ENCODE peak calls at places on chromosomes 7 and 10, in five cellular contexts. Y, H, N, X and M are unnamed samples.

GRCh38 chr10:30606313-30606712 is 23.2 kb downstream of the LYZL2 start:
- DNase-seq in Y (no peak), H (no peak), N (no peak), X (no peak), M (no peak)

GRCh38 chr10:27664464-27664863 is 81.2 kb downstream of the MKX start:
- DNase-seq in Y (no peak), H (no peak), N (no peak), X (no peak), M (no peak)

GRCh38 chr7:74655324-74655723 is 2.2 kb upstream of the GTF2I start:
- DNase-seq in Y (no peak), H (no peak), N (no peak), X (no peak), M (no peak)

GRCh38 chr10:118873738-118874105 is 119.0 kb upstream of the CACUL1 start:
- DNase-seq in Y (no peak), H (no peak), N (no peak), X (no peak), M (no peak)

GRCh38 chr10:48254745-48255144 is 19.8 kb downstream of the FRMPD2 start:
- DNase-seq in Y (no peak), H (no peak), N (no peak), X (no peak), M (no peak)

GRCh38 chr10:67912330-67912946 is 28.0 kb downstream of the SIRT1 start:
- DNase-seq in Y (no peak), H (no peak), N (no peak), X (no peak), M (no peak)

GRCh38 chr7:50671397-50671796 is 106.2 kb upstream of the DDC start:
- DNase-seq in Y (no peak), H (no peak), N (no peak), X (no peak), M (no peak)

GRCh38 chr10:12513775-12514663 is 164.7 kb downstream of the CAMK1D start:
- DNase-seq in Y (no peak), H (no peak), N (no peak), X (no peak), M (no peak)

GRCh38 chr7:107920048-107920772 is 29.2 kb downstream of the DLD start:
- DNase-seq in Y (no peak), H (no peak), N (no peak), X (no peak), M (no peak)

GRCh38 chr7:36937754-36938551 is 213.7 kb upstream of the AOAH start:
- DNase-seq in Y (no peak), H (no peak), N (no peak), X (no peak), M (no peak)

GRCh38 chr7:36942558-36943354 is 218.5 kb upstream of the AOAH start:
- DNase-seq in Y (no peak), H (no peak), N (no peak), X (no peak), M (no peak)

GRCh38 chr7:36942062-36942461 is 217.8 kb upstream of the AOAH start:
- DNase-seq in Y (no peak), H (no peak), N (no peak), X (no peak), M (no peak)

GRCh38 chr7:36941359-36941758 is 217.1 kb upstream of the AOAH start:
- DNase-seq in Y (no peak), H (no peak), N (no peak), X (no peak), M (no peak)

DNA sequence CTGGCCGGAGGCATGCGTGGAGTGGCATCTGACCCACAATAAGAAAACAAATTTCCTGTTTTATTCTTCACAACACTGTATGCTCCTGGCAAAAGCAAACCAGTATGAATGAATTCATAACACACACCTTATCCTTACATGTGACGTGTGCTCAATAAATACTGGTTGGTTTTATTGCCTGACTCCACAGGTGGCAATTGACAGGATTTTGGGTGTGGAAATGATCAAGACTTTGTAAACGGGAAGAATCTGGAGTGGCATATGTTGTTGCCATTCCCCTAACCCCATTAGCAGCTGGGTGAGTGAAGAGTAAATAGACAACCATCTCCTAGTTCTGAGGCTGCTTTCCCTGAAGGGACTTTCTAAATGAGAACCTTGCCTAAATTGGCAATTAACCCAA is 215.5 kb upstream of the AOAH start:
- DNase-seq in Y (no peak), H (no peak), N (no peak), X (no peak), M (no peak)
- H3K9me3 ChIP-seq in Y (peaks cover 43% of the 10 kb centered on the region), H (peaks cover 62% of the 10 kb centered on the region), N (peaks cover 4% of the 10 kb centered on the region), X (peaks cover 53% of the 10 kb centered on the region), M (peaks cover 54% of the 10 kb centered on the region)

GRCh38 chr7:14698239-14698638 is 204.3 kb downstream of the DGKB start:
- DNase-seq in Y (no peak), H (no peak), N (no peak), X (no peak), M (no peak)

GRCh38 chr7:14691597-14692203 is 210.9 kb downstream of the DGKB start:
- DNase-seq in Y (peak; percentile 40), H (peak; percentile 31), N (peak; percentile 38), X (peak; percentile 39), M (no peak)

GRCh38 chr7:14697684-14698083 is 204.9 kb downstream of the DGKB start:
- DNase-seq in Y (no peak), H (no peak), N (no peak), X (no peak), M (no peak)
- H3K9me3 ChIP-seq in Y (no peaks in the 10 kb centered on the region), H (no peaks in the 10 kb centered on the region), N (no peaks in the 10 kb centered on the region), X (no peaks in the 10 kb centered on the region), M (no peaks in the 10 kb centered on the region)

GRCh38 chr7:146772581-146772980 is 656.0 kb downstream of the CNTNAP2 start:
- DNase-seq in Y (no peak), H (no peak), N (no peak), X (no peak), M (no peak)
- H3K9me3 ChIP-seq in Y (no peaks in the 10 kb centered on the region), H (no peaks in the 10 kb centered on the region), N (no peaks in the 10 kb centered on the region), X (no peaks in the 10 kb centered on the region), M (no peaks in the 10 kb centered on the region)

GRCh38 chr10:7111089-7111488 is 299.7 kb downstream of the SFMBT2 start:
- DNase-seq in Y (no peak), H (no peak), N (no peak), X (no peak), M (no peak)

GRCh38 chr10:7102557-7103349 is 308.1 kb downstream of the SFMBT2 start:
- DNase-seq in Y (no peak), H (no peak), N (no peak), X (no peak), M (no peak)

GRCh38 chr10:7108141-7108540 is 302.7 kb downstream of the SFMBT2 start:
- DNase-seq in Y (no peak), H (no peak), N (no peak), X (no peak), M (no peak)

GRCh38 chr10:7111574-7111973 is 299.3 kb downstream of the SFMBT2 start:
- DNase-seq in Y (no peak), H (no peak), N (no peak), X (no peak), M (no peak)

DNA sequence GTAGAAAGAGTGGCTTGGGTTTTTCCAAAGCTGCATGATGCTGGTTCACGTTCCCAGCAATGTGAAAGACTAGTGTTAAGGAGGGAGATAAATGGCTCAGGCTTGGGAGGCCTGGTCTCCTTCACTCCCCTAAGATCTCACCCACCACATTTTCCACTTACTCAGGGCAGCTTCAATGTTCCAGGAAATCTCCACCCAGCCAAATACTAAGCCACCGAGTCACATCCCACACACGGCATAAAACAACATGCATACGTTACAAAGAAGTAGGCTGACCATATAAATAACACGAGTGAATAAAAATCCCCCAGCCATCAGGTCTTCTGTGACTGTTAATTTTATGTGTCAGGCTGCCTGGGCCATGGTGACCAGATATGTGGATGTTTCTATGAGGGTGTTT is 303.5 kb downstream of the SFMBT2 start:
- DNase-seq in Y (no peak), H (no peak), N (no peak), X (no peak), M (no peak)
- H3K9me3 ChIP-seq in Y (no peaks in the 10 kb centered on the region), H (no peaks in the 10 kb centered on the region), N (no peaks in the 10 kb centered on the region), X (no peaks in the 10 kb centered on the region), M (no peaks in the 10 kb centered on the region)

GRCh38 chr10:1678084-1678483 is 59.2 kb downstream of the ADARB2 start:
- DNase-seq in Y (no peak), H (no peak), N (no peak), X (no peak), M (no peak)
- H3K9me3 ChIP-seq in Y (no peaks in the 10 kb centered on the region), H (no peaks in the 10 kb centered on the region), N (no peaks in the 10 kb centered on the region), X (no peaks in the 10 kb centered on the region), M (no peaks in the 10 kb centered on the region)

GRCh38 chr10:82176571-82176970 is 301.6 kb downstream of the NRG3 start:
- DNase-seq in Y (no peak), H (no peak), N (no peak), X (no peak), M (no peak)

DNA sequence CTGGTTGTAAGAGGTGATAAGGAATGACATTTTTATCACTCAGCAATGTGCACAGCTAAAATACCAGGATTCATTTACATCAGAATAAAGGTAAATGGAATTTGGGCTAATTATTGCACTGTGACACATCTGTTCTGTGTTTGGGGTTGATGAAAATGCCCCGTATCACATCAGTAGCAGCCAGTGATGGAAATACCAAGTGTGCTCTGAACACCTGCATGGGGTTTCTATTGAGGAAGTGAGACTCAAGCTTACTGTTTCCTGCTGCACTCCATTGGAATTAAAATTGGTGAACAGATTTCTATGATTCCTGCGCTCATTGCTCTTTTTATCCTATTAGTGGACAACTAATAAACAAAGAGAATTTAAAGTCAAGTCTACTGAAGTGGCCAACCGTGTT is 296.9 kb downstream of the NRG3 start:
- DNase-seq in Y (no peak), H (no peak), N (no peak), X (no peak), M (no peak)
- H3K9me3 ChIP-seq in Y (no peaks in the 10 kb centered on the region), H (no peaks in the 10 kb centered on the region), N (no peaks in the 10 kb centered on the region), X (no peaks in the 10 kb centered on the region), M (no peaks in the 10 kb centered on the region)

DNA sequence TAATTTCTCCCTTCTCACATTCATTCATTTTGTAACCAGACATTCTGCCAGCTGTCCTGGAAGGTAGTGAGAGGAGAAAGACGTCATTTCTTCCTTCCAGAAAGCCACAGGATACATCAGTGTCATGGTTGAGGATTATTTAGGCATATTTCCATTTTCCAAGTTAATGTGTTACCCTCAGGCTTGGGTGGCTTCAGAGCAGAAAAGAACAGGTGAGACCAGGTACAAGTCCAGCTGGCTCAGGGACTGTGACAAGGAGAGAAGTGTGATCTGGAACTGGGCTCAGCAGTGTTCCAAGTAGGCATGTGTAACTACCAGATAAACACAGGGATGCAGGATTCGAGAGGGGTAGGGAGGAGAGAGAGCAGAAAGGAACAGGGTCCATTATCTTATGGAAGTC is 386.9 kb downstream of the GALNT17 start:
- DNase-seq in Y (no peak), H (no peak), N (no peak), X (no peak), M (no peak)
- H3K9me3 ChIP-seq in Y (peaks cover 13% of the 10 kb centered on the region), H (no peaks in the 10 kb centered on the region), N (no peaks in the 10 kb centered on the region), X (no peaks in the 10 kb centered on the region), M (no peaks in the 10 kb centered on the region)

GRCh38 chr10:11081413-11081812 is 63.7 kb downstream of the CELF2 start:
- DNase-seq in Y (no peak), H (no peak), N (no peak), X (no peak), M (no peak)
- H3K9me3 ChIP-seq in Y (no peaks in the 10 kb centered on the region), H (no peaks in the 10 kb centered on the region), N (no peaks in the 10 kb centered on the region), X (no peaks in the 10 kb centered on the region), M (no peaks in the 10 kb centered on the region)

DNA sequence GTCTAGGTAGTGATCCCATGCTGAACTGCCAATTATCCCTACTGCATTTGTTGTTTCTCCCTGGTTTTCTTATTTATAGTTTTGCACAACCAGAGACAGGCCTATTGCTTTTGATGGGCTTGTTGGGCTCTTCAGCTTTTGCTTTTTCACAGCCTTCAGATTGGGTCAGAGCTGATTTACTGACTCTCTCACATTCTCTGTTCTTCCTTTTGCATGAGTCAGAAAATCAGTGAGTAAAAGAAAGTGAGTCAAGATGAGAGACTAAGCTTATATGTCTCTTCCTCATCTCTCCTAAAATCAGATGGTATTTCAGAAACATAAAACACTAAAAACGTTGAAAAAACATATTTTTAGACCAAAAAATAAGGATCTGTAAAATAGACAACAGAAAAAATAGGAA is 1135.4 kb downstream of the XPNPEP1 start:
- DNase-seq in Y (no peak), H (no peak), N (no peak), X (no peak), M (no peak)
- H3K9me3 ChIP-seq in Y (peaks cover 15% of the 10 kb centered on the region), H (no peaks in the 10 kb centered on the region), N (no peaks in the 10 kb centered on the region), X (peaks cover 6% of the 10 kb centered on the region), M (peaks cover 7% of the 10 kb centered on the region)